ENCODE peak calls at places on chromosomes 6 and 20, in four cellular contexts. R, L, J and E are unnamed samples.

GRCh38 chr6:39806277-39806676 is 14.1 kb downstream of the DAAM2 start:
- DNase-seq in L (no peak), J (no peak), R (no peak), E (no peak)

GRCh38 chr6:36750090-36750489 is 52.5 kb downstream of the RAB44 start:
- DNase-seq in L (no peak), R (no peak), J (no peak), E (no peak)

GRCh38 chr6:34246563-34247391 is 2.0 kb downstream of the SMIM29 start:
- DNase-seq in L (peak; percentile 49), R (no peak), J (peak; percentile 79), E (peak; percentile 32)

GRCh38 chr6:30719356-30719755 is 796 bp upstream of the TUBB start:
- DNase-seq in R (no peak), J (peak; percentile 58), L (no peak), E (no peak)

GRCh38 chr6:78749326-78749725 is 118.0 kb upstream of the IRAK1BP1 start:
- DNase-seq in R (no peak), J (no peak), L (no peak), E (no peak)

GRCh38 chr6:166282394-166283032 is 25.7 kb downstream of the PRR18 start:
- DNase-seq in J (no peak), R (no peak), L (no peak), E (no peak)

GRCh38 chr6:37289931-37290330 is 32.0 kb upstream of the TMEM217 start:
- DNase-seq in L (no peak), J (no peak), R (no peak), E (no peak)

GRCh38 chr6:33750244-33750991 is 3.7 kb upstream of the IP6K3 start:
- DNase-seq in L (no peak), J (no peak), R (no peak), E (no peak)

GRCh38 chr20:49570828-49571552 is 3.1 kb upstream of the PTGIS start:
- DNase-seq in L (no peak), R (no peak), J (no peak), E (no peak)

GRCh38 chr6:37256692-37257319 is 766 bp upstream of the TBC1D22B start:
- DNase-seq in R (no peak), L (no peak), J (no peak), E (no peak)

GRCh38 chr20:37090357-37090871 is 5.4 kb downstream of the RBL1 start:
- DNase-seq in L (no peak), J (no peak), R (no peak), E (no peak)

GRCh38 chr20:8946036-8946926 is 122.6 kb upstream of the PLCB4 start:
- DNase-seq in J (no peak), L (no peak), R (no peak), E (no peak)

GRCh38 chr6:120869397-120869796 is 464.9 kb downstream of the TBC1D32 start:
- DNase-seq in R (no peak), J (no peak), L (no peak), E (no peak)

DNA sequence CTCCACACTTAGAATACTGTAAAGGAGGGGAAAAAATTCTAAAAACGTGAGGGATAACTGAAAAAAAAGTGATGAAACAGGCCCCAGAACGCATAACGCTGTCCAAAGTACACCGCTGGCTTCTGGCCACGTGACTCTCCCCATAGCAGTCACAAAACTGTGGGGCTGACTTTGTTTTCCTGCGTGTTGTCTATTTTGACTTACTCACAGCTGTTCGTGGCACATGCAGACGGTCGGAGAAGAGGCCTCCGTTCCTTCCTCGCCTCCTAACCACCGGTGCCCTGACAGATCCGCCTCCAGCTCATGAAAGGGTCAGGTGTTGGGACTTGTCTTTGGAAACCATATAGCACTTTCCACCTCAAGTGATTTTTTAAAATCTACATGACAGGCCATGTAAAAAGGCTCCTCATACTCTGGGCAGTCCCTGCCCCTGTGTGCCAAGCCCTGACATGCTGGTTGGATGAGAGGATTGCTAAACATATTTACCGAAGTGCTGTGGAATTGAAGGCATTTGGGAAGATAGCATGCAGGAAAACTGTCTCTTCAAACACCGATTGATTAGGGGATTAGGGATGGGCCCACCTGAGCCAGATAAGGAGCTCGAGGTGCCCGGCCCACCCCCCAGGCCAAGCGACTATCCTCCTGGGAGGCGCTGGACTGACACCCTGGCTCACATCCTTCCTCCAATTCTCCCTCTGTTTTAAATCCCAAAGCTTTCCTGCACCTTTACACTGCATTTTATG is 54.8 kb downstream of the DACT2 start:
- DNase-seq in R (no peak), J (no peak), L (peak; percentile 91), E (no peak)
- TF ChIP-seq SP1 in R (no peak), J (no peak), L (no peak), E (no peak)

GRCh38 chr20:32386091-32386490 is 28.0 kb downstream of the ASXL1 start:
- DNase-seq in R (no peak), J (no peak), L (no peak), E (no peak)
- TF ChIP-seq FOXM1 in R (no peak), J (no peak), L (no peak), E (no peak)

GRCh38 chr6:16206595-16207037 is 31.8 kb upstream of the GMPR start:
- DNase-seq in R (no peak), J (peak; percentile 79), L (peak; percentile 50), E (peak; percentile 74)

GRCh38 chr6:16204653-16205376 is 33.6 kb upstream of the GMPR start:
- DNase-seq in R (no peak), L (no peak), J (no peak), E (no peak)

GRCh38 chr6:16201706-16202105 is 36.7 kb upstream of the GMPR start:
- DNase-seq in J (no peak), R (no peak), L (peak; percentile 35), E (no peak)

GRCh38 chr6:16208989-16209388 is 29.4 kb upstream of the GMPR start:
- DNase-seq in R (no peak), J (no peak), L (no peak), E (no peak)

GRCh38 chr6:16205377-16206144 is 32.8 kb upstream of the GMPR start:
- DNase-seq in J (no peak), L (no peak), R (peak; percentile 95), E (peak; percentile 44)
- TF ChIP-seq SP1 in J (no peak), L (no peak), R (peak; percentile 50), E (no peak)

GRCh38 chr6:141610741-141611140 is 522.0 kb upstream of the GJE1 start:
- DNase-seq in J (no peak), R (no peak), L (peak; percentile 7), E (peak; percentile 8)
- TF ChIP-seq FOXM1 in J (no peak), R (no peak), L (no peak), E (no peak)

GRCh38 chr20:44724423-44725091 is 9.4 kb downstream of the CCN5 start:
- DNase-seq in L (no peak), R (no peak), J (no peak), E (no peak)

GRCh38 chr20:44722990-44723389 is 7.8 kb downstream of the CCN5 start:
- DNase-seq in L (no peak), J (no peak), R (no peak), E (no peak)

GRCh38 chr20:44723798-44724362 is 8.7 kb downstream of the CCN5 start:
- DNase-seq in J (no peak), L (no peak), R (no peak), E (no peak)

GRCh38 chr20:44721785-44722054 is 6.6 kb downstream of the CCN5 start:
- DNase-seq in J (no peak), R (no peak), L (no peak), E (no peak)

GRCh38 chr20:44723391-44723790 is 8.2 kb downstream of the CCN5 start:
- DNase-seq in L (no peak), J (no peak), R (no peak), E (no peak)
- TF ChIP-seq SP1 in L (no peak), J (no peak), R (no peak), E (no peak)

GRCh38 chr20:50932016-50932338 is 740 bp upstream of the ADNP start:
- DNase-seq in R (no peak), J (no peak), L (no peak), E (no peak)

GRCh38 chr20:50930139-50931047 is 844 bp downstream of the ADNP start:
- DNase-seq in R (no peak), J (peak; percentile 19), L (no peak), E (no peak)

GRCh38 chr20:50931306-50932015 is at the start of gene ADNP:
- DNase-seq in L (peak; percentile 88), J (peak; percentile 95), R (peak; percentile 66), E (peak; percentile 63)

GRCh38 chr20:50929299-50930138 is 1.7 kb downstream of the ADNP start:
- DNase-seq in J (peak; percentile 98), R (peak; percentile 88), L (peak; percentile 97), E (peak; percentile 85)

DNA sequence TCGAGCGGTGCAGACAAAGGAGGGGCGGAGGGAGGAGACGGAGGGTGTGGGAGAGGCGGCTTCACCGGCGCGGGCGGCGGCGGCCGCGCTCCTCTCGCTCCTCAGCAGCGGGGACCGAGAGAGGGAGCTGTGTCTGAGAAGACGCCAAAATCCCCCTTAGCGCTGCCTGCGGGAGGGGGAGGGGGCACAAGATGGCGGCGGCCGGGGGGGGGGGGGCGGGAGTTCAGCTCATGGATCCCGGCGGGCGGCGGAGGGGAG is 260 bp downstream of the ADNP start:
- DNase-seq in R (no peak), L (no peak), J (no peak), E (no peak)
- TF ChIP-seq FOXM1 in R (no peak), L (no peak), J (no peak), E (peak; percentile 6)